ENCODE peak calls at places on chromosomes 12 and 14, in five cellular contexts. One of them, this sample, is unnamed.
A peak's percentile ranks its signal among the peaks of the same experiment; 100 is the strongest.

GRCh38 chr12:96720363-96720705 is 186.7 kb upstream of the NEDD1 start:
- DNase-seq in neuronal stem cell: no peak
- DNase-seq in psoas muscle: no peak
- DNase-seq in ascending aorta: no peak
- DNase-seq in esophagus squamous epithelium: no peak
- DNase-seq in this sample: peak; percentile 27

GRCh38 chr14:59217011-59217410 is 28.5 kb downstream of the DAAM1 start:
- DNase-seq in neuronal stem cell: no peak
- DNase-seq in psoas muscle: no peak
- DNase-seq in ascending aorta: no peak
- DNase-seq in esophagus squamous epithelium: no peak
- DNase-seq in this sample: no peak

GRCh38 chr14:28142400-28143015 is 624.1 kb upstream of the FOXG1 start:
- DNase-seq in neuronal stem cell: no peak
- DNase-seq in psoas muscle: no peak
- DNase-seq in ascending aorta: no peak
- DNase-seq in esophagus squamous epithelium: no peak
- DNase-seq in this sample: peak; percentile 29

GRCh38 chr14:70814466-70814865 is 5.2 kb upstream of the MAP3K9 start:
- DNase-seq in neuronal stem cell: no peak
- DNase-seq in psoas muscle: no peak
- DNase-seq in ascending aorta: no peak
- DNase-seq in esophagus squamous epithelium: no peak
- DNase-seq in this sample: no peak

GRCh38 chr12:123762715-123763052 is 583 bp downstream of the DNAH10 start:
- DNase-seq in neuronal stem cell: no peak
- DNase-seq in psoas muscle: no peak
- DNase-seq in ascending aorta: no peak
- DNase-seq in esophagus squamous epithelium: no peak
- DNase-seq in this sample: no peak

GRCh38 chr12:79420146-79420618 is 270.6 kb downstream of the PAWR start:
- DNase-seq in neuronal stem cell: peak; percentile 21
- DNase-seq in psoas muscle: no peak
- DNase-seq in ascending aorta: no peak
- DNase-seq in esophagus squamous epithelium: no peak
- DNase-seq in this sample: peak; percentile 82

GRCh38 chr12:87127272-87127671 is 871.1 kb upstream of the MGAT4C start:
- DNase-seq in neuronal stem cell: no peak
- DNase-seq in psoas muscle: no peak
- DNase-seq in ascending aorta: no peak
- DNase-seq in esophagus squamous epithelium: no peak
- DNase-seq in this sample: no peak

GRCh38 chr14:103879570-103880333 is 32.4 kb upstream of the PPP1R13B start:
- DNase-seq in neuronal stem cell: no peak
- DNase-seq in psoas muscle: no peak
- DNase-seq in ascending aorta: no peak
- DNase-seq in esophagus squamous epithelium: no peak
- DNase-seq in this sample: peak; percentile 75

GRCh38 chr14:68548194-68549056 is 244.4 kb downstream of the ZFP36L1 start:
- DNase-seq in neuronal stem cell: peak; percentile 51
- DNase-seq in psoas muscle: peak; percentile 93
- DNase-seq in ascending aorta: peak; percentile 70
- DNase-seq in esophagus squamous epithelium: no peak
- DNase-seq in this sample: peak; percentile 89

GRCh38 chr12:6824085-6824800 is 2.6 kb downstream of the GPR162 start:
- DNase-seq in neuronal stem cell: no peak
- DNase-seq in psoas muscle: no peak
- DNase-seq in ascending aorta: no peak
- DNase-seq in esophagus squamous epithelium: no peak
- DNase-seq in this sample: no peak

GRCh38 chr14:104169765-104170113 is 31.4 kb downstream of the KIF26A start:
- DNase-seq in neuronal stem cell: no peak
- DNase-seq in psoas muscle: no peak
- DNase-seq in ascending aorta: no peak
- DNase-seq in esophagus squamous epithelium: no peak
- DNase-seq in this sample: no peak

GRCh38 chr12:116048886-116049285 is 228.6 kb downstream of the MED13L start:
- DNase-seq in neuronal stem cell: no peak
- DNase-seq in psoas muscle: no peak
- DNase-seq in ascending aorta: no peak
- DNase-seq in esophagus squamous epithelium: no peak
- DNase-seq in this sample: no peak

GRCh38 chr12:113874999-113875561 is 91.0 kb downstream of the RBM19 start:
- DNase-seq in neuronal stem cell: no peak
- DNase-seq in psoas muscle: no peak
- DNase-seq in ascending aorta: no peak
- DNase-seq in esophagus squamous epithelium: no peak
- DNase-seq in this sample: peak; percentile 32

GRCh38 chr14:99450266-99450665 is 30.4 kb downstream of the SETD3 start:
- DNase-seq in neuronal stem cell: no peak
- DNase-seq in psoas muscle: no peak
- DNase-seq in ascending aorta: no peak
- DNase-seq in esophagus squamous epithelium: no peak
- DNase-seq in this sample: no peak

GRCh38 chr14:102748806-102749205 is 28.4 kb upstream of the TRAF3 start:
- DNase-seq in neuronal stem cell: no peak
- DNase-seq in psoas muscle: no peak
- DNase-seq in ascending aorta: no peak
- DNase-seq in esophagus squamous epithelium: no peak
- DNase-seq in this sample: no peak

DNA sequence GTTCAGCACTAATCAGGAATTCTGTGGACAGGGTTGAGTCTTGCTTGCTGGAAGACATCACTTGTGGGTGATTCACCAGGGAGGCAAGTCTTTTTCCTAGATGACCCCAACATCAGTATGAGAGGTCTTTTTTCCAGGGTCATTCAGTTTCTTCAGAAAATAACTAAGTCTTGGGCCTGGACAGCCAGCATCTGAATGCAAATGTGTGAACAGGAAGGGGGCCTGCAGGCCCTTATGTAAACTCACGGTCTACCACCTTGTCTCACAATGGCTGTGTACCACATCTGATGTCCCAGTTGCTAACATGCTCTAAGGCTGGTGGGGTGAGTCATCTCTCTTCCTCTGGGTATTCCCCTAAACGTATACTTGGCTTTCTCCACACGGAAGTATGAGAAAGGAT is 79.2 kb downstream of the HECTD4 start:
- DNase-seq in neuronal stem cell: no peak
- DNase-seq in psoas muscle: no peak
- DNase-seq in ascending aorta: no peak
- DNase-seq in esophagus squamous epithelium: no peak
- DNase-seq in this sample: peak; percentile 66
- H3K27ac ChIP-seq in neuronal stem cell: no peak overlapping the region
- H3K27ac ChIP-seq in psoas muscle: peak overlapping the region; percentile 34
- H3K27ac ChIP-seq in ascending aorta: no peak overlapping the region
- H3K27ac ChIP-seq in esophagus squamous epithelium: no peak overlapping the region
- H3K27ac ChIP-seq in this sample: no peak overlapping the region

DNA sequence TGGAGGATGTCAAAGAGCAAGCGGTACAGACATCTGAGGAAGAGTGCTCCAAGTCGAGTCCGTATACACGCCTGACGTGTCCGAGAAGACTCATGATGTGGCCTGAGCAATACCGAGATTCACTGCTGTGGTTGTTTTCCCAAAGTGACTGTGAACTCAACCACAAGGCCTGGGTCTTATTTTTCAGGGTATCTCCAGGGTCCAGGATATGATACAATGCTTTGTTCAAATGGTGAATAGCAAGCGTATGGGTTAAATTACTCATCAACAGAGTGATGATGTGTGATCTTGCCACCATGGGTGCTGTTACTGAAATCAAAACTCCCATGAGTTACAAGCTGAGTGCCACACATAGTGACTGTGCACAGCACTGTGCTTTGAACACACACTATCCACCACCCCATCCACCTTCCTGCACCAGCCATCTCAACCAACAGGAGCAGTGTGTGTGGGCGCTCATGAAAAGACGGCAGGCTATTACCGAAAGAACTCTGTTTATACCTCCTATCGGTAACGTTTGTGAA is 109.6 kb downstream of the BCAT1 start:
- DNase-seq in neuronal stem cell: no peak
- DNase-seq in psoas muscle: no peak
- DNase-seq in ascending aorta: no peak
- DNase-seq in esophagus squamous epithelium: no peak
- DNase-seq in this sample: no peak
- H3K27ac ChIP-seq in neuronal stem cell: no peak overlapping the region
- H3K27ac ChIP-seq in psoas muscle: no peak overlapping the region
- H3K27ac ChIP-seq in ascending aorta: peak overlapping the region; percentile 12
- H3K27ac ChIP-seq in esophagus squamous epithelium: peak overlapping the region; percentile 78
- H3K27ac ChIP-seq in this sample: no peak overlapping the region

GRCh38 chr14:35929171-35929570 is 103.0 kb downstream of the BRMS1L start:
- DNase-seq in neuronal stem cell: no peak
- DNase-seq in psoas muscle: no peak
- DNase-seq in ascending aorta: no peak
- DNase-seq in esophagus squamous epithelium: no peak
- DNase-seq in this sample: no peak

GRCh38 chr14:35927727-35928126 is 101.6 kb downstream of the BRMS1L start:
- DNase-seq in neuronal stem cell: no peak
- DNase-seq in psoas muscle: no peak
- DNase-seq in ascending aorta: no peak
- DNase-seq in esophagus squamous epithelium: no peak
- DNase-seq in this sample: no peak

GRCh38 chr14:35921745-35922144 is 95.6 kb downstream of the BRMS1L start:
- DNase-seq in neuronal stem cell: no peak
- DNase-seq in psoas muscle: no peak
- DNase-seq in ascending aorta: no peak
- DNase-seq in esophagus squamous epithelium: no peak
- DNase-seq in this sample: no peak

GRCh38 chr14:35925319-35925718 is 99.2 kb downstream of the BRMS1L start:
- DNase-seq in neuronal stem cell: no peak
- DNase-seq in psoas muscle: no peak
- DNase-seq in ascending aorta: no peak
- DNase-seq in esophagus squamous epithelium: no peak
- DNase-seq in this sample: no peak
- H3K27ac ChIP-seq in neuronal stem cell: no peak overlapping the region
- H3K27ac ChIP-seq in psoas muscle: no peak overlapping the region
- H3K27ac ChIP-seq in ascending aorta: no peak overlapping the region
- H3K27ac ChIP-seq in esophagus squamous epithelium: no peak overlapping the region
- H3K27ac ChIP-seq in this sample: no peak overlapping the region

DNA sequence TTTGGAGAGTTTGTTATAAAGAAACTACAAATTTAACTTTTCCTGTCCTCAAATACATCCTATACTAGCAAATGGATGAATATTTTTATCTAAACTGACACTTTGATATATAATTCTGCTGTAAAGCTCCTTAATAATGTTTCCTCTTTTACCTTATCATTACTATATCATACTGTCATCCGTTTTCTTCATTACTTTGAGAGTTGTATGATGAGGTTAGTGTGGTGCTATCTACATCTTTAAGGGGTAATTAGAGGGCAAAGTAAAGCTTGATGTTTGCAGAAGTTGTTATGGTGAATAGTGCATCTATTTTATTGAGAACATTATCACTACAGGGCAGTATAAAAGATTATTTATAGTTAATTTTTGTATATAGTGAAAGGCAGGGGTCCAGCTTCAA is 36.1 kb downstream of the LIN7A start:
- DNase-seq in neuronal stem cell: no peak
- DNase-seq in psoas muscle: no peak
- DNase-seq in ascending aorta: no peak
- DNase-seq in esophagus squamous epithelium: no peak
- DNase-seq in this sample: no peak
- H3K27ac ChIP-seq in neuronal stem cell: no peak overlapping the region
- H3K27ac ChIP-seq in psoas muscle: no peak overlapping the region
- H3K27ac ChIP-seq in ascending aorta: no peak overlapping the region
- H3K27ac ChIP-seq in esophagus squamous epithelium: no peak overlapping the region
- H3K27ac ChIP-seq in this sample: no peak overlapping the region